ENCODE peak calls at places on chromosome X, in ten cellular contexts. One of them, this sample, is unnamed.

GRCh38 chrX:120769576-120770341 is 105.9 kb downstream of the CT47B1 start:
- DNase-seq in tibial artery: no peak
- DNase-seq in H9: no peak
- DNase-seq in activated CD4-positive, alpha-beta T cell treated with anti-CD3 and anti-CD28 coated beads, Interleukin-2, amount 50 U/mL, for 48 hours: no peak
- DNase-seq in GM13976: peak; percentile 27
- DNase-seq in transverse colon: no peak
- DNase-seq in Karpas-422: peak; percentile 66
- DNase-seq in PC-3: peak; percentile 82
- DNase-seq in stimulated activated CD8-positive, alpha-beta memory T cell treated with anti-CD3 and anti-CD28 coated beads, Interleukin-15, amount 100 ng/mL, for 4 hours: no peak
- DNase-seq in pulmonary artery endothelial cell: peak; percentile 29
- DNase-seq in this sample: no peak

GRCh38 chrX:25198891-25199290 is 183.1 kb upstream of the ARX start:
- DNase-seq in activated CD4-positive, alpha-beta T cell treated with anti-CD3 and anti-CD28 coated beads, Interleukin-2, amount 50 U/mL, for 48 hours: no peak
- DNase-seq in stimulated activated CD8-positive, alpha-beta memory T cell treated with anti-CD3 and anti-CD28 coated beads, Interleukin-15, amount 100 ng/mL, for 4 hours: no peak
- DNase-seq in PC-3: no peak
- DNase-seq in Karpas-422: no peak
- DNase-seq in pulmonary artery endothelial cell: no peak
- DNase-seq in tibial artery: no peak
- DNase-seq in transverse colon: no peak
- DNase-seq in H9: no peak
- DNase-seq in GM13976: no peak
- DNase-seq in this sample: no peak

GRCh38 chrX:115393271-115393670 is 103.8 kb downstream of the LUZP4 start:
- DNase-seq in PC-3: peak; percentile 91
- DNase-seq in GM13976: no peak
- DNase-seq in H9: no peak
- DNase-seq in tibial artery: no peak
- DNase-seq in pulmonary artery endothelial cell: no peak
- DNase-seq in Karpas-422: no peak
- DNase-seq in transverse colon: no peak
- DNase-seq in stimulated activated CD8-positive, alpha-beta memory T cell treated with anti-CD3 and anti-CD28 coated beads, Interleukin-15, amount 100 ng/mL, for 4 hours: no peak
- DNase-seq in activated CD4-positive, alpha-beta T cell treated with anti-CD3 and anti-CD28 coated beads, Interleukin-2, amount 50 U/mL, for 48 hours: no peak
- DNase-seq in this sample: no peak

GRCh38 chrX:136907626-136908025 is 27.1 kb upstream of the RBMX start:
- DNase-seq in Karpas-422: no peak
- DNase-seq in activated CD4-positive, alpha-beta T cell treated with anti-CD3 and anti-CD28 coated beads, Interleukin-2, amount 50 U/mL, for 48 hours: no peak
- DNase-seq in stimulated activated CD8-positive, alpha-beta memory T cell treated with anti-CD3 and anti-CD28 coated beads, Interleukin-15, amount 100 ng/mL, for 4 hours: no peak
- DNase-seq in pulmonary artery endothelial cell: no peak
- DNase-seq in GM13976: no peak
- DNase-seq in tibial artery: peak; percentile 26
- DNase-seq in PC-3: no peak
- DNase-seq in H9: no peak
- DNase-seq in transverse colon: no peak
- DNase-seq in this sample: no peak

GRCh38 chrX:72243472-72243871 is 4.6 kb upstream of the ERCC6L start:
- DNase-seq in Karpas-422: peak; percentile 45
- DNase-seq in stimulated activated CD8-positive, alpha-beta memory T cell treated with anti-CD3 and anti-CD28 coated beads, Interleukin-15, amount 100 ng/mL, for 4 hours: no peak
- DNase-seq in activated CD4-positive, alpha-beta T cell treated with anti-CD3 and anti-CD28 coated beads, Interleukin-2, amount 50 U/mL, for 48 hours: no peak
- DNase-seq in PC-3: peak; percentile 41
- DNase-seq in H9: no peak
- DNase-seq in pulmonary artery endothelial cell: peak; percentile 22
- DNase-seq in tibial artery: no peak
- DNase-seq in transverse colon: no peak
- DNase-seq in GM13976: no peak
- DNase-seq in this sample: no peak

GRCh38 chrX:40366661-40367060 is 214.1 kb upstream of the ATP6AP2 start:
- DNase-seq in tibial artery: no peak
- DNase-seq in activated CD4-positive, alpha-beta T cell treated with anti-CD3 and anti-CD28 coated beads, Interleukin-2, amount 50 U/mL, for 48 hours: no peak
- DNase-seq in stimulated activated CD8-positive, alpha-beta memory T cell treated with anti-CD3 and anti-CD28 coated beads, Interleukin-15, amount 100 ng/mL, for 4 hours: no peak
- DNase-seq in PC-3: no peak
- DNase-seq in pulmonary artery endothelial cell: no peak
- DNase-seq in GM13976: no peak
- DNase-seq in H9: peak; percentile 61
- DNase-seq in Karpas-422: no peak
- DNase-seq in transverse colon: no peak
- DNase-seq in this sample: no peak

GRCh38 chrX:54785901-54786300 is 12.2 kb downstream of the ITIH6 start:
- DNase-seq in transverse colon: no peak
- DNase-seq in pulmonary artery endothelial cell: no peak
- DNase-seq in PC-3: peak; percentile 7
- DNase-seq in stimulated activated CD8-positive, alpha-beta memory T cell treated with anti-CD3 and anti-CD28 coated beads, Interleukin-15, amount 100 ng/mL, for 4 hours: no peak
- DNase-seq in Karpas-422: peak; percentile 72
- DNase-seq in GM13976: no peak
- DNase-seq in tibial artery: no peak
- DNase-seq in H9: peak; percentile 40
- DNase-seq in activated CD4-positive, alpha-beta T cell treated with anti-CD3 and anti-CD28 coated beads, Interleukin-2, amount 50 U/mL, for 48 hours: no peak
- DNase-seq in this sample: no peak

GRCh38 chrX:10033360-10034007 is 66.3 kb downstream of the CLDN34 start:
- DNase-seq in tibial artery: no peak
- DNase-seq in PC-3: peak; percentile 50
- DNase-seq in pulmonary artery endothelial cell: no peak
- DNase-seq in H9: no peak
- DNase-seq in activated CD4-positive, alpha-beta T cell treated with anti-CD3 and anti-CD28 coated beads, Interleukin-2, amount 50 U/mL, for 48 hours: no peak
- DNase-seq in GM13976: no peak
- DNase-seq in stimulated activated CD8-positive, alpha-beta memory T cell treated with anti-CD3 and anti-CD28 coated beads, Interleukin-15, amount 100 ng/mL, for 4 hours: no peak
- DNase-seq in Karpas-422: no peak
- DNase-seq in transverse colon: no peak
- DNase-seq in this sample: no peak

GRCh38 chrX:156000361-156000926 is 2.9 kb downstream of the IL9R start:
- DNase-seq in transverse colon: no peak
- DNase-seq in GM13976: no peak
- DNase-seq in tibial artery: no peak
- DNase-seq in stimulated activated CD8-positive, alpha-beta memory T cell treated with anti-CD3 and anti-CD28 coated beads, Interleukin-15, amount 100 ng/mL, for 4 hours: no peak
- DNase-seq in pulmonary artery endothelial cell: no peak
- DNase-seq in activated CD4-positive, alpha-beta T cell treated with anti-CD3 and anti-CD28 coated beads, Interleukin-2, amount 50 U/mL, for 48 hours: no peak
- DNase-seq in PC-3: no peak
- DNase-seq in H9: no peak
- DNase-seq in Karpas-422: no peak
- DNase-seq in this sample: no peak

GRCh38 chrX:22666441-22666840 is 333.3 kb upstream of the DDX53 start:
- DNase-seq in PC-3: peak; percentile 25
- DNase-seq in H9: peak; percentile 71
- DNase-seq in transverse colon: no peak
- DNase-seq in tibial artery: no peak
- DNase-seq in activated CD4-positive, alpha-beta T cell treated with anti-CD3 and anti-CD28 coated beads, Interleukin-2, amount 50 U/mL, for 48 hours: no peak
- DNase-seq in Karpas-422: peak; percentile 82
- DNase-seq in pulmonary artery endothelial cell: no peak
- DNase-seq in stimulated activated CD8-positive, alpha-beta memory T cell treated with anti-CD3 and anti-CD28 coated beads, Interleukin-15, amount 100 ng/mL, for 4 hours: no peak
- DNase-seq in GM13976: peak; percentile 6
- DNase-seq in this sample: no peak

GRCh38 chrX:119573840-119574393 is 446 bp upstream of the UBE2A start:
- DNase-seq in Karpas-422: peak; percentile 72
- DNase-seq in activated CD4-positive, alpha-beta T cell treated with anti-CD3 and anti-CD28 coated beads, Interleukin-2, amount 50 U/mL, for 48 hours: peak; percentile 7
- DNase-seq in H9: peak; percentile 42
- DNase-seq in GM13976: peak; percentile 35
- DNase-seq in tibial artery: peak; percentile 36
- DNase-seq in pulmonary artery endothelial cell: no peak
- DNase-seq in stimulated activated CD8-positive, alpha-beta memory T cell treated with anti-CD3 and anti-CD28 coated beads, Interleukin-15, amount 100 ng/mL, for 4 hours: no peak
- DNase-seq in PC-3: peak; percentile 51
- DNase-seq in transverse colon: no peak
- DNase-seq in this sample: no peak

GRCh38 chrX:133402042-133402453 is 13.2 kb downstream of the GPC4 start:
- DNase-seq in Karpas-422: no peak
- DNase-seq in activated CD4-positive, alpha-beta T cell treated with anti-CD3 and anti-CD28 coated beads, Interleukin-2, amount 50 U/mL, for 48 hours: no peak
- DNase-seq in PC-3: no peak
- DNase-seq in pulmonary artery endothelial cell: no peak
- DNase-seq in tibial artery: no peak
- DNase-seq in H9: no peak
- DNase-seq in GM13976: no peak
- DNase-seq in stimulated activated CD8-positive, alpha-beta memory T cell treated with anti-CD3 and anti-CD28 coated beads, Interleukin-15, amount 100 ng/mL, for 4 hours: no peak
- DNase-seq in transverse colon: no peak
- DNase-seq in this sample: no peak

GRCh38 chrX:63656871-63657580 is 128.0 kb downstream of the ARHGEF9 start:
- DNase-seq in GM13976: no peak
- DNase-seq in activated CD4-positive, alpha-beta T cell treated with anti-CD3 and anti-CD28 coated beads, Interleukin-2, amount 50 U/mL, for 48 hours: no peak
- DNase-seq in H9: no peak
- DNase-seq in tibial artery: peak; percentile 20
- DNase-seq in PC-3: peak; percentile 13
- DNase-seq in transverse colon: no peak
- DNase-seq in stimulated activated CD8-positive, alpha-beta memory T cell treated with anti-CD3 and anti-CD28 coated beads, Interleukin-15, amount 100 ng/mL, for 4 hours: no peak
- DNase-seq in pulmonary artery endothelial cell: no peak
- DNase-seq in Karpas-422: no peak
- DNase-seq in this sample: no peak

GRCh38 chrX:153400146-153401132 is 711 bp downstream of the PNMA6E start:
- DNase-seq in H9: peak; percentile 70
- DNase-seq in pulmonary artery endothelial cell: no peak
- DNase-seq in activated CD4-positive, alpha-beta T cell treated with anti-CD3 and anti-CD28 coated beads, Interleukin-2, amount 50 U/mL, for 48 hours: peak; percentile 61
- DNase-seq in GM13976: peak; percentile 85
- DNase-seq in stimulated activated CD8-positive, alpha-beta memory T cell treated with anti-CD3 and anti-CD28 coated beads, Interleukin-15, amount 100 ng/mL, for 4 hours: no peak
- DNase-seq in PC-3: peak; percentile 49
- DNase-seq in transverse colon: peak; percentile 41
- DNase-seq in tibial artery: no peak
- DNase-seq in Karpas-422: peak; percentile 88
- DNase-seq in this sample: peak; percentile 57

GRCh38 chrX:129523076-129524055 is at the start of gene SMARCA1:
- DNase-seq in transverse colon: peak; percentile 17
- DNase-seq in stimulated activated CD8-positive, alpha-beta memory T cell treated with anti-CD3 and anti-CD28 coated beads, Interleukin-15, amount 100 ng/mL, for 4 hours: no peak
- DNase-seq in Karpas-422: no peak
- DNase-seq in tibial artery: peak; percentile 28
- DNase-seq in GM13976: peak; percentile 45
- DNase-seq in activated CD4-positive, alpha-beta T cell treated with anti-CD3 and anti-CD28 coated beads, Interleukin-2, amount 50 U/mL, for 48 hours: no peak
- DNase-seq in PC-3: peak; percentile 12
- DNase-seq in pulmonary artery endothelial cell: no peak
- DNase-seq in H9: peak; percentile 63
- DNase-seq in this sample: no peak

GRCh38 chrX:42540150-42540549 is 237.8 kb downstream of the PPP1R2C start:
- DNase-seq in GM13976: no peak
- DNase-seq in transverse colon: no peak
- DNase-seq in activated CD4-positive, alpha-beta T cell treated with anti-CD3 and anti-CD28 coated beads, Interleukin-2, amount 50 U/mL, for 48 hours: no peak
- DNase-seq in tibial artery: no peak
- DNase-seq in Karpas-422: no peak
- DNase-seq in stimulated activated CD8-positive, alpha-beta memory T cell treated with anti-CD3 and anti-CD28 coated beads, Interleukin-15, amount 100 ng/mL, for 4 hours: no peak
- DNase-seq in PC-3: no peak
- DNase-seq in H9: no peak
- DNase-seq in pulmonary artery endothelial cell: no peak
- DNase-seq in this sample: no peak

GRCh38 chrX:150489359-150490015 is 78.9 kb upstream of the MTM1 start:
- DNase-seq in H9: no peak
- DNase-seq in transverse colon: no peak
- DNase-seq in tibial artery: no peak
- DNase-seq in activated CD4-positive, alpha-beta T cell treated with anti-CD3 and anti-CD28 coated beads, Interleukin-2, amount 50 U/mL, for 48 hours: no peak
- DNase-seq in stimulated activated CD8-positive, alpha-beta memory T cell treated with anti-CD3 and anti-CD28 coated beads, Interleukin-15, amount 100 ng/mL, for 4 hours: no peak
- DNase-seq in PC-3: no peak
- DNase-seq in GM13976: no peak
- DNase-seq in pulmonary artery endothelial cell: no peak
- DNase-seq in Karpas-422: no peak
- DNase-seq in this sample: no peak

GRCh38 chrX:71632923-71633657 is 14.8 kb upstream of the CXCR3 start:
- DNase-seq in pulmonary artery endothelial cell: no peak
- DNase-seq in PC-3: no peak
- DNase-seq in GM13976: no peak
- DNase-seq in transverse colon: no peak
- DNase-seq in stimulated activated CD8-positive, alpha-beta memory T cell treated with anti-CD3 and anti-CD28 coated beads, Interleukin-15, amount 100 ng/mL, for 4 hours: no peak
- DNase-seq in H9: no peak
- DNase-seq in Karpas-422: no peak
- DNase-seq in activated CD4-positive, alpha-beta T cell treated with anti-CD3 and anti-CD28 coated beads, Interleukin-2, amount 50 U/mL, for 48 hours: no peak
- DNase-seq in tibial artery: no peak
- DNase-seq in this sample: no peak

GRCh38 chrX:47093248-47093647 is 15.0 kb downstream of the RGN start:
- DNase-seq in PC-3: peak; percentile 54
- DNase-seq in pulmonary artery endothelial cell: no peak
- DNase-seq in H9: no peak
- DNase-seq in transverse colon: no peak
- DNase-seq in GM13976: peak; percentile 25
- DNase-seq in tibial artery: no peak
- DNase-seq in stimulated activated CD8-positive, alpha-beta memory T cell treated with anti-CD3 and anti-CD28 coated beads, Interleukin-15, amount 100 ng/mL, for 4 hours: no peak
- DNase-seq in activated CD4-positive, alpha-beta T cell treated with anti-CD3 and anti-CD28 coated beads, Interleukin-2, amount 50 U/mL, for 48 hours: no peak
- DNase-seq in Karpas-422: peak; percentile 68
- DNase-seq in this sample: no peak

GRCh38 chrX:120839506-120839905 is 36.2 kb downstream of the CT47B1 start:
- DNase-seq in transverse colon: no peak
- DNase-seq in GM13976: no peak
- DNase-seq in tibial artery: no peak
- DNase-seq in activated CD4-positive, alpha-beta T cell treated with anti-CD3 and anti-CD28 coated beads, Interleukin-2, amount 50 U/mL, for 48 hours: no peak
- DNase-seq in pulmonary artery endothelial cell: peak; percentile 4
- DNase-seq in Karpas-422: no peak
- DNase-seq in H9: no peak
- DNase-seq in PC-3: peak; percentile 53
- DNase-seq in stimulated activated CD8-positive, alpha-beta memory T cell treated with anti-CD3 and anti-CD28 coated beads, Interleukin-15, amount 100 ng/mL, for 4 hours: no peak
- DNase-seq in this sample: no peak

GRCh38 chrX:31546130-31546529 is 474.3 kb upstream of the FTHL17 start:
- DNase-seq in Karpas-422: no peak
- DNase-seq in activated CD4-positive, alpha-beta T cell treated with anti-CD3 and anti-CD28 coated beads, Interleukin-2, amount 50 U/mL, for 48 hours: no peak
- DNase-seq in PC-3: no peak
- DNase-seq in transverse colon: no peak
- DNase-seq in stimulated activated CD8-positive, alpha-beta memory T cell treated with anti-CD3 and anti-CD28 coated beads, Interleukin-15, amount 100 ng/mL, for 4 hours: no peak
- DNase-seq in pulmonary artery endothelial cell: no peak
- DNase-seq in tibial artery: no peak
- DNase-seq in GM13976: no peak
- DNase-seq in H9: no peak
- DNase-seq in this sample: no peak

GRCh38 chrX:8364369-8365141 is 100.1 kb upstream of the VCX3B start:
- DNase-seq in GM13976: no peak
- DNase-seq in tibial artery: no peak
- DNase-seq in H9: peak; percentile 60
- DNase-seq in stimulated activated CD8-positive, alpha-beta memory T cell treated with anti-CD3 and anti-CD28 coated beads, Interleukin-15, amount 100 ng/mL, for 4 hours: no peak
- DNase-seq in transverse colon: no peak
- DNase-seq in pulmonary artery endothelial cell: no peak
- DNase-seq in Karpas-422: peak; percentile 85
- DNase-seq in activated CD4-positive, alpha-beta T cell treated with anti-CD3 and anti-CD28 coated beads, Interleukin-2, amount 50 U/mL, for 48 hours: no peak
- DNase-seq in PC-3: peak; percentile 63
- DNase-seq in this sample: no peak

GRCh38 chrX:136063340-136064079 is 78.3 kb downstream of the SLC9A6 start:
- DNase-seq in GM13976: no peak
- DNase-seq in tibial artery: peak; percentile 57
- DNase-seq in PC-3: peak; percentile 48
- DNase-seq in Karpas-422: peak; percentile 23
- DNase-seq in transverse colon: no peak
- DNase-seq in H9: no peak
- DNase-seq in stimulated activated CD8-positive, alpha-beta memory T cell treated with anti-CD3 and anti-CD28 coated beads, Interleukin-15, amount 100 ng/mL, for 4 hours: no peak
- DNase-seq in pulmonary artery endothelial cell: peak; percentile 7
- DNase-seq in activated CD4-positive, alpha-beta T cell treated with anti-CD3 and anti-CD28 coated beads, Interleukin-2, amount 50 U/mL, for 48 hours: no peak
- DNase-seq in this sample: no peak

GRCh38 chrX:31099536-31100090 is 27.8 kb upstream of the FTHL17 start:
- DNase-seq in transverse colon: no peak
- DNase-seq in activated CD4-positive, alpha-beta T cell treated with anti-CD3 and anti-CD28 coated beads, Interleukin-2, amount 50 U/mL, for 48 hours: peak; percentile 29
- DNase-seq in pulmonary artery endothelial cell: no peak
- DNase-seq in Karpas-422: no peak
- DNase-seq in H9: no peak
- DNase-seq in PC-3: no peak
- DNase-seq in tibial artery: no peak
- DNase-seq in stimulated activated CD8-positive, alpha-beta memory T cell treated with anti-CD3 and anti-CD28 coated beads, Interleukin-15, amount 100 ng/mL, for 4 hours: no peak
- DNase-seq in GM13976: peak; percentile 36
- DNase-seq in this sample: no peak

GRCh38 chrX:112760697-112761096 is 79.9 kb downstream of the AMOT start:
- DNase-seq in activated CD4-positive, alpha-beta T cell treated with anti-CD3 and anti-CD28 coated beads, Interleukin-2, amount 50 U/mL, for 48 hours: no peak
- DNase-seq in pulmonary artery endothelial cell: no peak
- DNase-seq in H9: no peak
- DNase-seq in stimulated activated CD8-positive, alpha-beta memory T cell treated with anti-CD3 and anti-CD28 coated beads, Interleukin-15, amount 100 ng/mL, for 4 hours: no peak
- DNase-seq in GM13976: no peak
- DNase-seq in tibial artery: no peak
- DNase-seq in transverse colon: no peak
- DNase-seq in Karpas-422: no peak
- DNase-seq in PC-3: no peak
- DNase-seq in this sample: no peak

GRCh38 chrX:132017431-132018185 is 5.5 kb upstream of the STK26 start:
- DNase-seq in activated CD4-positive, alpha-beta T cell treated with anti-CD3 and anti-CD28 coated beads, Interleukin-2, amount 50 U/mL, for 48 hours: no peak
- DNase-seq in transverse colon: no peak
- DNase-seq in PC-3: no peak
- DNase-seq in pulmonary artery endothelial cell: no peak
- DNase-seq in Karpas-422: no peak
- DNase-seq in H9: no peak
- DNase-seq in stimulated activated CD8-positive, alpha-beta memory T cell treated with anti-CD3 and anti-CD28 coated beads, Interleukin-15, amount 100 ng/mL, for 4 hours: no peak
- DNase-seq in GM13976: no peak
- DNase-seq in tibial artery: no peak
- DNase-seq in this sample: no peak